ENCODE peak calls at places on chromosomes 7 and 10, in ten cellular contexts. B, P, A, O, W, X, D, I, C and H are unnamed samples.

GRCh38 chr7:130294314-130294713 is 1.4 kb downstream of the CPA4 start:
- DNase-seq in B (no peak), P (no peak), A (no peak), O (no peak), W (no peak), X (no peak), D (peak), I (peak), C (no peak), H (no peak)

GRCh38 chr7:142298009-142298408 is 40.2 kb upstream of the PRSS58 start:
- DNase-seq in B (no peak), P (no peak), A (no peak), O (no peak), W (peak), X (no peak), D (peak), I (peak), C (no peak), H (no peak)

GRCh38 chr7:27697861-27698430 is 35.3 kb upstream of the HIBADH start:
- DNase-seq in B (no peak), P (no peak), A (no peak), O (peak), W (no peak), X (peak), D (peak), I (peak), C (no peak), H (peak)

GRCh38 chr7:2151801-2152612 is 80.7 kb downstream of the MAD1L1 start:
- DNase-seq in B (no peak), P (no peak), A (no peak), O (no peak), W (no peak), X (no peak), D (no peak), I (no peak), C (no peak), H (no peak)

GRCh38 chr7:95529701-95530100 is 44.0 kb downstream of the ASB4 start:
- DNase-seq in B (no peak), P (no peak), A (no peak), O (no peak), W (no peak), X (no peak), D (no peak), I (no peak), C (no peak), H (no peak)

GRCh38 chr10:60856405-60856804 is 78.1 kb downstream of the CDK1 start:
- DNase-seq in B (no peak), P (no peak), A (no peak), O (no peak), W (no peak), X (no peak), D (no peak), I (no peak), C (no peak), H (no peak)

GRCh38 chr7:25586513-25586912 is 358.2 kb upstream of the NPVF start:
- DNase-seq in B (no peak), P (no peak), A (no peak), O (no peak), W (no peak), X (no peak), D (no peak), I (no peak), C (no peak), H (no peak)

GRCh38 chr10:132991706-132992432 is 49.5 kb upstream of the CFAP46 start:
- DNase-seq in B (no peak), P (no peak), A (no peak), O (no peak), W (no peak), X (no peak), D (no peak), I (no peak), C (no peak), H (no peak)

GRCh38 chr7:55260171-55260570 is 105.0 kb upstream of the LANCL2 start:
- DNase-seq in B (no peak), P (peak), A (no peak), O (no peak), W (no peak), X (no peak), D (no peak), I (no peak), C (no peak), H (no peak)

DNA sequence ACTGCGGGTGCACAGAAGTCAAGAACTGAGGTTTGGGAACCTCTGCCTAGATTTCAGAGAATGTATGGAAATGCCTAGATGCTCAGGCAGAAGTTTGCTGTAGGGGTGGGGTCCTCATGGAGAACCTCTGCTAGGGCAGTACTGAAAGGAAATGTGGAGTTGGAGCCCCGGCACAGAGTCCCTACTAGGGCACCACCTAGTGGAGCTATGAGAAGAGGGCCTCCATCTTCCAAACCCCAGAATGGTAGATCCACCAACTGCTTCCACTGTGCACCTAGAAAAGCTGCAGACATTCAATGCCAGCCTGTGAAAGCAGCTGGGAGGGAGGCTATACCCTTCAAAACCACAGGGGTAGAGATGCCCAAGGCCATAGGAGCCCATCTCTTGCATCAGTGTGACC is 1336.0 kb upstream of the CELF2 start:
- DNase-seq in B (no peak), P (no peak), A (no peak), O (no peak), W (no peak), X (no peak), D (peak), I (no peak), C (no peak), H (peak)
- TF ChIP-seq CTCF in B (no peak), P (no peak), A (no peak), O (no peak), W (no peak), X (no peak), D (peak), I (peak), C (no peak), H (no peak)

DNA sequence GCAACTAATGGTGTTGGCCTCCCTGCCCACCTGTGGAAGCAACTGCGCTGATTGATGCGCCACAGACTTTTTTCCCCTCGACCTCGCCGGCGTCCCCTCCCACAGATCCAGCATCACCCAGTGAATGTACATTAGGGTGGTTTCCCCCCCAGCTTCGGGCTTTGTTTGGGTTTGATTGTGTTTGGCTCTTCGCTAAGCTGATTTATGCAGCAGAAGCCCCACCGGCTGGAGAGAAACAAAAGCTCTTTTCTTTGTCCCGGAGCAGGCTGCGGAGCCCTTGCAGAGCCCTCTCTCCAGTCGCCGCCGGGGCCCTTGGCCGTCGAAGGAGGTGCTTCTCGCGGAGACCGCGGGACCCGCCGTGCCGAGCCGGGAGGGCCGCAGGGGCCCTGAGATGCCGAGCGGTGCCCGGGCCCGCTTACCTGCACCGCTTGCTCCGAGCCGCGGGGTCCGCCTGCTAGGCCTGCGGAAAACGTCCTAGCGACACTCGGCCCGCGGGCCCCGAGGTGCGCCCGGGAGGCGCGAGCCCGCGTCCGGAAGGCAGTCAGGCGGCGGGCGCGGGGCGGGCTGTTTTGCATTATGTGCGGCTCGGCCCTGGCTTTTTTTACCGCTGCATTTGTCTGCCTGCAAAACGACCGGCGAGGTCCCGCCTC is 656 bp downstream of the ITGB8 start:
- DNase-seq in B (no peak), P (peak), A (peak), O (peak), W (peak), X (peak), D (no peak), I (peak), C (peak), H (peak)
- TF ChIP-seq CTCF in B (no peak), P (no peak), A (no peak), O (no peak), W (peak), X (no peak), D (no peak), I (no peak), C (no peak), H (no peak)

GRCh38 chr7:120553497-120553896 is 280.5 kb downstream of the KCND2 start:
- DNase-seq in B (no peak), P (no peak), A (no peak), O (peak), W (no peak), X (no peak), D (peak), I (no peak), C (no peak), H (no peak)

GRCh38 chr7:120550494-120551048 is 277.6 kb downstream of the KCND2 start:
- DNase-seq in B (peak), P (no peak), A (no peak), O (no peak), W (no peak), X (no peak), D (peak), I (peak), C (no peak), H (no peak)

GRCh38 chr7:120554960-120555571 is 282.1 kb downstream of the KCND2 start:
- DNase-seq in B (peak), P (no peak), A (peak), O (peak), W (peak), X (peak), D (peak), I (peak), C (peak), H (peak)
- TF ChIP-seq CTCF in B (peak), P (peak), A (peak), O (peak), W (peak), X (peak), D (peak), I (peak), C (peak), H (no peak)

GRCh38 chr7:146768941-146769340 is 652.3 kb downstream of the CNTNAP2 start:
- DNase-seq in B (no peak), P (no peak), A (no peak), O (no peak), W (no peak), X (no peak), D (no peak), I (no peak), C (no peak), H (no peak)

GRCh38 chr7:146773506-146773905 is 656.9 kb downstream of the CNTNAP2 start:
- DNase-seq in B (no peak), P (no peak), A (no peak), O (no peak), W (no peak), X (no peak), D (no peak), I (peak), C (no peak), H (no peak)

GRCh38 chr7:146772581-146772980 is 656.0 kb downstream of the CNTNAP2 start:
- DNase-seq in B (no peak), P (no peak), A (peak), O (no peak), W (peak), X (no peak), D (no peak), I (peak), C (peak), H (no peak)
- TF ChIP-seq CTCF in B (no peak), P (peak), A (peak), O (no peak), W (peak), X (no peak), D (no peak), I (peak), C (peak), H (no peak)

GRCh38 chr10:129898701-129899563 is 65.1 kb downstream of the EBF3 start:
- DNase-seq in B (no peak), P (no peak), A (no peak), O (no peak), W (no peak), X (no peak), D (no peak), I (no peak), C (no peak), H (no peak)
- TF ChIP-seq CTCF in B (no peak), P (no peak), A (no peak), O (no peak), W (no peak), X (no peak), D (no peak), I (no peak), C (no peak), H (no peak)

GRCh38 chr7:29806793-29807178 is 478 bp downstream of the WIPF3 start:
- DNase-seq in B (no peak), P (no peak), A (no peak), O (no peak), W (peak), X (no peak), D (no peak), I (no peak), C (no peak), H (peak)

GRCh38 chr7:29805031-29805430 is 1.3 kb upstream of the WIPF3 start:
- DNase-seq in B (no peak), P (no peak), A (no peak), O (no peak), W (no peak), X (no peak), D (no peak), I (no peak), C (no peak), H (no peak)

GRCh38 chr7:29808075-29808786 is 1.9 kb downstream of the WIPF3 start:
- DNase-seq in B (no peak), P (no peak), A (no peak), O (no peak), W (no peak), X (no peak), D (no peak), I (no peak), C (no peak), H (no peak)

GRCh38 chr7:29807179-29807841 is 1.0 kb downstream of the WIPF3 start:
- DNase-seq in B (no peak), P (no peak), A (peak), O (no peak), W (peak), X (no peak), D (no peak), I (no peak), C (peak), H (no peak)

DNA sequence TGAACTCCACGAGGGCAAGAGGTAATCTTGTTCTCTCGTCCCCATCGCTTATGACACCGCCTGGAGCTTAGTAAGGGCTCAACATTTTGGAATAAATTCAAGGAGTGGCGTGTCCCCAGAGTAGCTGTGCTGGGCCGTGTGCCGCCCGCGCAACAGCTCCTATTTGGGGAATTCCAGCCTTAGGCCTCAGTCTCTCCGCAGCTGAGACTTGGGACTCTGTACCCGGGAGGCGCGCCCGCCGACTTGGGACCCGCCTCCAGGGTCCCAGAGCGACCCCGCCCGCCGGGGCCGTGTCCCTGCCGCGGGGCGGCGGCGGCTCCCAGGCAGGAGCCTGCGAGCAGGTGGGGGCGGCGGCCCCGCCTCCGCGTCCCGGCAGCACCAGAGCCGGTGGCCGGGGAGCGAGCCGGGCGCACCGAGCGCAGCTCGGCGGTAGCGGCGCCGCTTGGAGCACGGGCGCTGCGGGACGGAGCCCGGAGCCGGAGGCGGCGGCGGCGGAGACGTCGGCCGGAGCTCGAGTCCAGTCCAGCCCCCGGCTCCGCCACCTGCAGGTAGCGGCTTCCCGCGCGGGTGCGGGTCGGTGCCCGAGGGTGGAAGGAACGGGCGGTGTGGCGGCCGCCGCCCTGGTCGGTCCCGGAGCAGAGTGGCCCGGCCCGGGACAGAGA is at the start of gene WIPF3:
- DNase-seq in B (no peak), P (no peak), A (peak), O (peak), W (peak), X (peak), D (no peak), I (no peak), C (peak), H (peak)
- TF ChIP-seq CTCF in B (no peak), P (no peak), A (no peak), O (no peak), W (peak), X (no peak), D (no peak), I (no peak), C (no peak), H (no peak)